ENCODE peak calls at places on chromosome 12, in eight cellular contexts. One of them, this sample, is unnamed.

GRCh38 chr12:69483700-69484099 is 13.5 kb downstream of the FRS2 start:
- DNase-seq in naive thymus-derived CD4-positive, alpha-beta T cell: no peak
- DNase-seq in A549: no peak
- DNase-seq in choroid plexus epithelial cell: no peak
- DNase-seq in aorta: no peak
- DNase-seq in psoas muscle: no peak
- DNase-seq in Karpas-422: no peak
- DNase-seq in adrenal gland: no peak
- DNase-seq in this sample: no peak

GRCh38 chr12:72234871-72235270 is 37.3 kb upstream of the TRHDE start:
- DNase-seq in naive thymus-derived CD4-positive, alpha-beta T cell: no peak
- DNase-seq in A549: no peak
- DNase-seq in choroid plexus epithelial cell: peak
- DNase-seq in aorta: no peak
- DNase-seq in psoas muscle: no peak
- DNase-seq in Karpas-422: no peak
- DNase-seq in adrenal gland: no peak
- DNase-seq in this sample: no peak

GRCh38 chr12:6753772-6754356 is 923 bp upstream of the MLF2 start:
- DNase-seq in naive thymus-derived CD4-positive, alpha-beta T cell: no peak
- DNase-seq in A549: no peak
- DNase-seq in choroid plexus epithelial cell: no peak
- DNase-seq in aorta: no peak
- DNase-seq in psoas muscle: no peak
- DNase-seq in Karpas-422: no peak
- DNase-seq in adrenal gland: no peak
- DNase-seq in this sample: peak

GRCh38 chr12:14194572-14194971 is 170.9 kb upstream of the ATF7IP start:
- DNase-seq in naive thymus-derived CD4-positive, alpha-beta T cell: no peak
- DNase-seq in A549: no peak
- DNase-seq in choroid plexus epithelial cell: no peak
- DNase-seq in aorta: no peak
- DNase-seq in psoas muscle: no peak
- DNase-seq in Karpas-422: no peak
- DNase-seq in adrenal gland: no peak
- DNase-seq in this sample: no peak

GRCh38 chr12:4526923-4527546 is 11.7 kb upstream of the RAD51AP1 start:
- DNase-seq in naive thymus-derived CD4-positive, alpha-beta T cell: peak
- DNase-seq in A549: peak
- DNase-seq in choroid plexus epithelial cell: peak
- DNase-seq in aorta: no peak
- DNase-seq in psoas muscle: no peak
- DNase-seq in Karpas-422: peak
- DNase-seq in adrenal gland: no peak
- DNase-seq in this sample: no peak

GRCh38 chr12:93943766-93944165 is 204.6 kb upstream of the PLXNC1 start:
- DNase-seq in naive thymus-derived CD4-positive, alpha-beta T cell: no peak
- DNase-seq in A549: peak
- DNase-seq in choroid plexus epithelial cell: peak
- DNase-seq in aorta: no peak
- DNase-seq in psoas muscle: peak
- DNase-seq in Karpas-422: no peak
- DNase-seq in adrenal gland: peak
- DNase-seq in this sample: no peak

GRCh38 chr12:107441906-107442305 is 243.7 kb upstream of the PWP1 start:
- DNase-seq in naive thymus-derived CD4-positive, alpha-beta T cell: no peak
- DNase-seq in A549: no peak
- DNase-seq in choroid plexus epithelial cell: peak
- DNase-seq in aorta: no peak
- DNase-seq in psoas muscle: no peak
- DNase-seq in Karpas-422: no peak
- DNase-seq in adrenal gland: no peak
- DNase-seq in this sample: no peak

GRCh38 chr12:45893240-45893639 is 97.1 kb downstream of the SCAF11 start:
- DNase-seq in naive thymus-derived CD4-positive, alpha-beta T cell: no peak
- DNase-seq in A549: peak
- DNase-seq in choroid plexus epithelial cell: peak
- DNase-seq in aorta: no peak
- DNase-seq in psoas muscle: no peak
- DNase-seq in Karpas-422: peak
- DNase-seq in adrenal gland: no peak
- DNase-seq in this sample: no peak

GRCh38 chr12:55073043-55074022 is 52.9 kb upstream of the OR9K2 start:
- DNase-seq in naive thymus-derived CD4-positive, alpha-beta T cell: peak
- DNase-seq in A549: peak
- DNase-seq in choroid plexus epithelial cell: peak
- DNase-seq in aorta: peak
- DNase-seq in psoas muscle: peak
- DNase-seq in Karpas-422: peak
- DNase-seq in adrenal gland: peak
- DNase-seq in this sample: peak

GRCh38 chr12:79634957-79635471 is 55.8 kb downstream of the PAWR start:
- DNase-seq in naive thymus-derived CD4-positive, alpha-beta T cell: no peak
- DNase-seq in A549: no peak
- DNase-seq in choroid plexus epithelial cell: peak
- DNase-seq in aorta: no peak
- DNase-seq in psoas muscle: no peak
- DNase-seq in Karpas-422: no peak
- DNase-seq in adrenal gland: no peak
- DNase-seq in this sample: no peak

GRCh38 chr12:131965073-131965472 is 15.3 kb downstream of the EP400 start:
- DNase-seq in naive thymus-derived CD4-positive, alpha-beta T cell: no peak
- DNase-seq in A549: no peak
- DNase-seq in choroid plexus epithelial cell: no peak
- DNase-seq in aorta: no peak
- DNase-seq in psoas muscle: no peak
- DNase-seq in Karpas-422: no peak
- DNase-seq in adrenal gland: no peak
- DNase-seq in this sample: no peak

GRCh38 chr12:56836317-56836716 is 73.2 kb downstream of the HSD17B6 start:
- DNase-seq in naive thymus-derived CD4-positive, alpha-beta T cell: no peak
- DNase-seq in A549: peak
- DNase-seq in choroid plexus epithelial cell: peak
- DNase-seq in aorta: no peak
- DNase-seq in psoas muscle: no peak
- DNase-seq in Karpas-422: no peak
- DNase-seq in adrenal gland: peak
- DNase-seq in this sample: peak

GRCh38 chr12:56079729-56080555 is at the start of gene ERBB3:
- DNase-seq in naive thymus-derived CD4-positive, alpha-beta T cell: peak
- DNase-seq in A549: peak
- DNase-seq in choroid plexus epithelial cell: peak
- DNase-seq in aorta: peak
- DNase-seq in psoas muscle: peak
- DNase-seq in Karpas-422: peak
- DNase-seq in adrenal gland: peak
- DNase-seq in this sample: peak

GRCh38 chr12:63764481-63764880 is 15.2 kb upstream of the RXYLT1 start:
- DNase-seq in naive thymus-derived CD4-positive, alpha-beta T cell: no peak
- DNase-seq in A549: no peak
- DNase-seq in choroid plexus epithelial cell: no peak
- DNase-seq in aorta: no peak
- DNase-seq in psoas muscle: peak
- DNase-seq in Karpas-422: no peak
- DNase-seq in adrenal gland: no peak
- DNase-seq in this sample: no peak

GRCh38 chr12:44847888-44848770 is 28.0 kb downstream of the NELL2 start:
- DNase-seq in naive thymus-derived CD4-positive, alpha-beta T cell: peak
- DNase-seq in A549: no peak
- DNase-seq in choroid plexus epithelial cell: no peak
- DNase-seq in aorta: no peak
- DNase-seq in psoas muscle: no peak
- DNase-seq in Karpas-422: peak
- DNase-seq in adrenal gland: no peak
- DNase-seq in this sample: no peak

GRCh38 chr12:28893365-28893764 is 255.7 kb upstream of the FAR2 start:
- DNase-seq in naive thymus-derived CD4-positive, alpha-beta T cell: no peak
- DNase-seq in A549: no peak
- DNase-seq in choroid plexus epithelial cell: peak
- DNase-seq in aorta: no peak
- DNase-seq in psoas muscle: no peak
- DNase-seq in Karpas-422: no peak
- DNase-seq in adrenal gland: no peak
- DNase-seq in this sample: no peak

GRCh38 chr12:107356266-107356936 is 263.1 kb upstream of the CRY1 start:
- DNase-seq in naive thymus-derived CD4-positive, alpha-beta T cell: no peak
- DNase-seq in A549: peak
- DNase-seq in choroid plexus epithelial cell: peak
- DNase-seq in aorta: no peak
- DNase-seq in psoas muscle: no peak
- DNase-seq in Karpas-422: no peak
- DNase-seq in adrenal gland: no peak
- DNase-seq in this sample: no peak

GRCh38 chr12:42589465-42590323 is at the start of gene PRICKLE1:
- DNase-seq in naive thymus-derived CD4-positive, alpha-beta T cell: no peak
- DNase-seq in A549: peak
- DNase-seq in choroid plexus epithelial cell: peak
- DNase-seq in aorta: peak
- DNase-seq in psoas muscle: peak
- DNase-seq in Karpas-422: no peak
- DNase-seq in adrenal gland: peak
- DNase-seq in this sample: peak

GRCh38 chr12:11729008-11729407 is 79.5 kb downstream of the ETV6 start:
- DNase-seq in naive thymus-derived CD4-positive, alpha-beta T cell: no peak
- DNase-seq in A549: no peak
- DNase-seq in choroid plexus epithelial cell: no peak
- DNase-seq in aorta: no peak
- DNase-seq in psoas muscle: no peak
- DNase-seq in Karpas-422: no peak
- DNase-seq in adrenal gland: no peak
- DNase-seq in this sample: no peak

DNA sequence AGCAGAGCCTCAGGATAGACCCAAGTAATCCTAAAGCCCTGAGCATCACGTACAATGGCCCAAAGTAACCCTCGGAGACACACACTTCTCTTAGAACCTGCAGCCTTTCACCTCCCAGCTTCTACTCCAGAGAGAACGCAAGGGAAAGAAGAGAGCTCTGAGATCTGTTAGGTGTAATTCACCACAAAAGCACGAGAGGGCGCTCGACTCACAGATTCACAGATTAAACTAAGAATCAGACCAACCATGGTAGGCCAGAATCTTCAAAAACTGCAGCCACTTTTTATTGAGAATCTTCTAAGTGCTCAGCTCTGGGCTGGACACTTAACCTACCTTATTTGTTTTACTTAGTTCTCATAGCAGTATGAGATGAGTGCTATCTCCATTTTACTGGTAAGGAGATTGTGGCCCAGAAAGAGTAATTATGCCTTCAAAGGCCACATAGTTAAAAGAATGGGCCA is 1.3 kb upstream of the DDX23 start:
- DNase-seq in naive thymus-derived CD4-positive, alpha-beta T cell: peak
- DNase-seq in A549: peak
- DNase-seq in choroid plexus epithelial cell: peak
- DNase-seq in aorta: peak
- DNase-seq in psoas muscle: peak
- DNase-seq in Karpas-422: peak
- DNase-seq in adrenal gland: peak
- DNase-seq in this sample: peak
- H3K4me3 ChIP-seq in naive thymus-derived CD4-positive, alpha-beta T cell: peak
- H3K4me3 ChIP-seq in A549: peak
- H3K4me3 ChIP-seq in choroid plexus epithelial cell: no peak
- H3K4me3 ChIP-seq in aorta: peak
- H3K4me3 ChIP-seq in psoas muscle: peak
- H3K4me3 ChIP-seq in Karpas-422: peak
- H3K4me3 ChIP-seq in adrenal gland: peak
- H3K4me3 ChIP-seq in this sample: no peak

GRCh38 chr12:1590083-1590979 is 4.0 kb downstream of the FBXL14 start:
- DNase-seq in naive thymus-derived CD4-positive, alpha-beta T cell: no peak
- DNase-seq in A549: no peak
- DNase-seq in choroid plexus epithelial cell: peak
- DNase-seq in aorta: peak
- DNase-seq in psoas muscle: no peak
- DNase-seq in Karpas-422: no peak
- DNase-seq in adrenal gland: no peak
- DNase-seq in this sample: peak
- H3K4me3 ChIP-seq in naive thymus-derived CD4-positive, alpha-beta T cell: peak
- H3K4me3 ChIP-seq in A549: no peak
- H3K4me3 ChIP-seq in choroid plexus epithelial cell: peak
- H3K4me3 ChIP-seq in aorta: no peak
- H3K4me3 ChIP-seq in psoas muscle: peak
- H3K4me3 ChIP-seq in Karpas-422: peak
- H3K4me3 ChIP-seq in adrenal gland: peak
- H3K4me3 ChIP-seq in this sample: peak

GRCh38 chr12:80713419-80713818 is 3.3 kb upstream of the MYF5 start:
- DNase-seq in naive thymus-derived CD4-positive, alpha-beta T cell: no peak
- DNase-seq in A549: no peak
- DNase-seq in choroid plexus epithelial cell: no peak
- DNase-seq in aorta: no peak
- DNase-seq in psoas muscle: no peak
- DNase-seq in Karpas-422: no peak
- DNase-seq in adrenal gland: no peak
- DNase-seq in this sample: no peak
- H3K4me3 ChIP-seq in naive thymus-derived CD4-positive, alpha-beta T cell: no peak
- H3K4me3 ChIP-seq in A549: no peak
- H3K4me3 ChIP-seq in choroid plexus epithelial cell: no peak
- H3K4me3 ChIP-seq in aorta: peak
- H3K4me3 ChIP-seq in psoas muscle: peak
- H3K4me3 ChIP-seq in Karpas-422: no peak
- H3K4me3 ChIP-seq in adrenal gland: no peak
- H3K4me3 ChIP-seq in this sample: peak

DNA sequence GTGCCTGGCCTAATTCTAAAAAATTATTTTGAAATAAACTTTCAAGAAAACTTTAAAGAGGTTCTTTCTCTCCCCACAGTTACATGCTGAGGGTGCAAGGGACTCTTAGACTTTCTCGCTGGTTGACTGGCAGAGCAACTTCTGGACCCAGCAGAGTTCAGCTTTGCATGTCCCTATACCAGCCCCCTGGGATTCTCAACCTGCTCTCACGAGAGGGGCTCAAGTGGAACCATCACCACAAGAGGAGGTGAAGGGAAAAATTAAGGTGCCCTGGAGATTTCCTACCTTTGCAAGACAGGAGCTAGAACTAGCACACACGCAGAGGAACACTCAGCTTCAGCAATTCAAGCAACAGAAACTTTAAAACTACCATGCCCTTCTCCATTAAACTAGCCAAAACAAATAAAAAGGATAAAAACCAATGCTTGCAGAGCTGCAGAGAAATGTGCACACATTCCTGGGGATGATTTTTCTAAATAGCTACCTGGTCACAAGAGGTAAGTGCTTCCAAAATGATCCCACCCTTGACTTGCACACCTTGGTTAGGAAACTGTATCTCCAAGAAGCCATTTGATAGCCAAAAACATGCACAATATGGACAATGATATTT is 2.5 kb downstream of the HVCN1 start:
- DNase-seq in naive thymus-derived CD4-positive, alpha-beta T cell: no peak
- DNase-seq in A549: no peak
- DNase-seq in choroid plexus epithelial cell: no peak
- DNase-seq in aorta: no peak
- DNase-seq in psoas muscle: no peak
- DNase-seq in Karpas-422: peak
- DNase-seq in adrenal gland: no peak
- DNase-seq in this sample: no peak
- H3K4me3 ChIP-seq in naive thymus-derived CD4-positive, alpha-beta T cell: no peak
- H3K4me3 ChIP-seq in A549: no peak
- H3K4me3 ChIP-seq in choroid plexus epithelial cell: no peak
- H3K4me3 ChIP-seq in aorta: no peak
- H3K4me3 ChIP-seq in psoas muscle: no peak
- H3K4me3 ChIP-seq in Karpas-422: no peak
- H3K4me3 ChIP-seq in adrenal gland: no peak
- H3K4me3 ChIP-seq in this sample: no peak

This sample was measured in heart right ventricle.